ENCODE peak calls at places on chromosome 13, in six cellular contexts. One of them, this sample, is unnamed.

GRCh38 chr13:36736119-36736726 is 62.4 kb downstream of the SERTM1 start:
- DNase-seq in stimulated activated CD4-positive, alpha-beta T cell treated with anti-CD3 and anti-CD28 coated beads, Interleukin-1b, Interleukin-23, amount 100 ng/mL, for 48 hours: peak; percentile 5
- DNase-seq in coronary artery: no peak
- DNase-seq in osteoblast: peak; percentile 18
- DNase-seq in M059J: peak; percentile 46
- DNase-seq in NCI-H2107: no peak
- DNase-seq in this sample: peak; percentile 33

GRCh38 chr13:51564671-51565070 is 19.6 kb upstream of the WDFY2 start:
- DNase-seq in stimulated activated CD4-positive, alpha-beta T cell treated with anti-CD3 and anti-CD28 coated beads, Interleukin-1b, Interleukin-23, amount 100 ng/mL, for 48 hours: no peak
- DNase-seq in NCI-H2107: no peak
- DNase-seq in M059J: no peak
- DNase-seq in osteoblast: no peak
- DNase-seq in coronary artery: no peak
- DNase-seq in this sample: no peak

GRCh38 chr13:98485561-98485960 is 91.3 kb downstream of the STK24 start:
- DNase-seq in M059J: peak; percentile 11
- DNase-seq in NCI-H2107: no peak
- DNase-seq in stimulated activated CD4-positive, alpha-beta T cell treated with anti-CD3 and anti-CD28 coated beads, Interleukin-1b, Interleukin-23, amount 100 ng/mL, for 48 hours: no peak
- DNase-seq in coronary artery: no peak
- DNase-seq in osteoblast: no peak
- DNase-seq in this sample: no peak

GRCh38 chr13:21079761-21080730 is 18.7 kb upstream of the LATS2 start:
- DNase-seq in NCI-H2107: no peak
- DNase-seq in M059J: peak; percentile 88
- DNase-seq in stimulated activated CD4-positive, alpha-beta T cell treated with anti-CD3 and anti-CD28 coated beads, Interleukin-1b, Interleukin-23, amount 100 ng/mL, for 48 hours: no peak
- DNase-seq in coronary artery: no peak
- DNase-seq in osteoblast: peak; percentile 87
- DNase-seq in this sample: no peak

GRCh38 chr13:35025314-35025713 is 83.2 kb downstream of the NBEA start:
- DNase-seq in stimulated activated CD4-positive, alpha-beta T cell treated with anti-CD3 and anti-CD28 coated beads, Interleukin-1b, Interleukin-23, amount 100 ng/mL, for 48 hours: no peak
- DNase-seq in osteoblast: no peak
- DNase-seq in NCI-H2107: no peak
- DNase-seq in M059J: no peak
- DNase-seq in coronary artery: no peak
- DNase-seq in this sample: no peak

GRCh38 chr13:39516140-39516539 is 86.9 kb downstream of the LHFPL6 start:
- DNase-seq in stimulated activated CD4-positive, alpha-beta T cell treated with anti-CD3 and anti-CD28 coated beads, Interleukin-1b, Interleukin-23, amount 100 ng/mL, for 48 hours: no peak
- DNase-seq in NCI-H2107: no peak
- DNase-seq in coronary artery: no peak
- DNase-seq in M059J: peak; percentile 81
- DNase-seq in osteoblast: peak; percentile 25
- DNase-seq in this sample: no peak

GRCh38 chr13:79808475-79808874 is 327.5 kb downstream of the NDFIP2 start:
- DNase-seq in stimulated activated CD4-positive, alpha-beta T cell treated with anti-CD3 and anti-CD28 coated beads, Interleukin-1b, Interleukin-23, amount 100 ng/mL, for 48 hours: no peak
- DNase-seq in NCI-H2107: no peak
- DNase-seq in coronary artery: no peak
- DNase-seq in M059J: no peak
- DNase-seq in osteoblast: no peak
- DNase-seq in this sample: no peak

GRCh38 chr13:46648166-46648607 is 95.2 kb downstream of the LRCH1 start:
- DNase-seq in M059J: peak; percentile 7
- DNase-seq in coronary artery: no peak
- DNase-seq in stimulated activated CD4-positive, alpha-beta T cell treated with anti-CD3 and anti-CD28 coated beads, Interleukin-1b, Interleukin-23, amount 100 ng/mL, for 48 hours: no peak
- DNase-seq in osteoblast: no peak
- DNase-seq in NCI-H2107: peak; percentile 41
- DNase-seq in this sample: no peak

GRCh38 chr13:61294467-61295186 is 121.0 kb downstream of the PCDH20 start:
- DNase-seq in NCI-H2107: no peak
- DNase-seq in osteoblast: no peak
- DNase-seq in M059J: no peak
- DNase-seq in stimulated activated CD4-positive, alpha-beta T cell treated with anti-CD3 and anti-CD28 coated beads, Interleukin-1b, Interleukin-23, amount 100 ng/mL, for 48 hours: no peak
- DNase-seq in coronary artery: no peak
- DNase-seq in this sample: no peak

GRCh38 chr13:114021464-114022308 is 47.8 kb upstream of the C13orf46 start:
- DNase-seq in coronary artery: no peak
- DNase-seq in NCI-H2107: no peak
- DNase-seq in M059J: no peak
- DNase-seq in osteoblast: no peak
- DNase-seq in stimulated activated CD4-positive, alpha-beta T cell treated with anti-CD3 and anti-CD28 coated beads, Interleukin-1b, Interleukin-23, amount 100 ng/mL, for 48 hours: no peak
- DNase-seq in this sample: no peak

GRCh38 chr13:64239372-64239771 is 2823.7 kb upstream of the PCDH20 start:
- DNase-seq in osteoblast: no peak
- DNase-seq in stimulated activated CD4-positive, alpha-beta T cell treated with anti-CD3 and anti-CD28 coated beads, Interleukin-1b, Interleukin-23, amount 100 ng/mL, for 48 hours: no peak
- DNase-seq in M059J: peak; percentile 33
- DNase-seq in coronary artery: no peak
- DNase-seq in NCI-H2107: no peak
- DNase-seq in this sample: no peak

GRCh38 chr13:20465218-20465879 is 60.3 kb downstream of the CRYL1 start:
- DNase-seq in coronary artery: no peak
- DNase-seq in M059J: peak; percentile 37
- DNase-seq in NCI-H2107: peak; percentile 1
- DNase-seq in osteoblast: no peak
- DNase-seq in stimulated activated CD4-positive, alpha-beta T cell treated with anti-CD3 and anti-CD28 coated beads, Interleukin-1b, Interleukin-23, amount 100 ng/mL, for 48 hours: no peak
- DNase-seq in this sample: no peak

GRCh38 chr13:42373048-42373812 is 101.3 kb downstream of the AKAP11 start:
- DNase-seq in stimulated activated CD4-positive, alpha-beta T cell treated with anti-CD3 and anti-CD28 coated beads, Interleukin-1b, Interleukin-23, amount 100 ng/mL, for 48 hours: peak; percentile 60
- DNase-seq in coronary artery: no peak
- DNase-seq in osteoblast: no peak
- DNase-seq in NCI-H2107: no peak
- DNase-seq in M059J: no peak
- DNase-seq in this sample: no peak

GRCh38 chr13:31327157-31327556 is 127.4 kb downstream of the B3GLCT start:
- DNase-seq in NCI-H2107: no peak
- DNase-seq in coronary artery: no peak
- DNase-seq in osteoblast: no peak
- DNase-seq in stimulated activated CD4-positive, alpha-beta T cell treated with anti-CD3 and anti-CD28 coated beads, Interleukin-1b, Interleukin-23, amount 100 ng/mL, for 48 hours: no peak
- DNase-seq in M059J: no peak
- DNase-seq in this sample: no peak

GRCh38 chr13:25214371-25215252 is 42.5 kb upstream of the AMER2 start:
- DNase-seq in NCI-H2107: no peak
- DNase-seq in stimulated activated CD4-positive, alpha-beta T cell treated with anti-CD3 and anti-CD28 coated beads, Interleukin-1b, Interleukin-23, amount 100 ng/mL, for 48 hours: no peak
- DNase-seq in coronary artery: peak; percentile 55
- DNase-seq in osteoblast: no peak
- DNase-seq in M059J: peak; percentile 48
- DNase-seq in this sample: no peak

GRCh38 chr13:113547248-113547971 is 37.1 kb upstream of the TFDP1 start:
- DNase-seq in osteoblast: peak; percentile 68
- DNase-seq in stimulated activated CD4-positive, alpha-beta T cell treated with anti-CD3 and anti-CD28 coated beads, Interleukin-1b, Interleukin-23, amount 100 ng/mL, for 48 hours: no peak
- DNase-seq in coronary artery: peak; percentile 58
- DNase-seq in M059J: no peak
- DNase-seq in NCI-H2107: no peak
- DNase-seq in this sample: peak; percentile 20

GRCh38 chr13:23637813-23638212 is 67.6 kb downstream of the TNFRSF19 start:
- DNase-seq in M059J: no peak
- DNase-seq in NCI-H2107: no peak
- DNase-seq in stimulated activated CD4-positive, alpha-beta T cell treated with anti-CD3 and anti-CD28 coated beads, Interleukin-1b, Interleukin-23, amount 100 ng/mL, for 48 hours: no peak
- DNase-seq in coronary artery: no peak
- DNase-seq in osteoblast: no peak
- DNase-seq in this sample: no peak

GRCh38 chr13:26561636-26562537 is 4.4 kb downstream of the WASF3 start:
- DNase-seq in osteoblast: peak; percentile 81
- DNase-seq in stimulated activated CD4-positive, alpha-beta T cell treated with anti-CD3 and anti-CD28 coated beads, Interleukin-1b, Interleukin-23, amount 100 ng/mL, for 48 hours: no peak
- DNase-seq in coronary artery: no peak
- DNase-seq in NCI-H2107: no peak
- DNase-seq in M059J: peak; percentile 71
- DNase-seq in this sample: no peak

GRCh38 chr13:33763021-33763420 is 54.9 kb upstream of the RFC3 start:
- DNase-seq in M059J: peak; percentile 24
- DNase-seq in NCI-H2107: no peak
- DNase-seq in stimulated activated CD4-positive, alpha-beta T cell treated with anti-CD3 and anti-CD28 coated beads, Interleukin-1b, Interleukin-23, amount 100 ng/mL, for 48 hours: no peak
- DNase-seq in osteoblast: peak; percentile 54
- DNase-seq in coronary artery: no peak
- DNase-seq in this sample: no peak

GRCh38 chr13:39770514-39770913 is 115.1 kb downstream of the COG6 start:
- DNase-seq in stimulated activated CD4-positive, alpha-beta T cell treated with anti-CD3 and anti-CD28 coated beads, Interleukin-1b, Interleukin-23, amount 100 ng/mL, for 48 hours: no peak
- DNase-seq in NCI-H2107: no peak
- DNase-seq in M059J: no peak
- DNase-seq in osteoblast: no peak
- DNase-seq in coronary artery: no peak
- DNase-seq in this sample: no peak

GRCh38 chr13:95254341-95254740 is 46.9 kb downstream of the ABCC4 start:
- DNase-seq in osteoblast: no peak
- DNase-seq in M059J: peak; percentile 68
- DNase-seq in NCI-H2107: no peak
- DNase-seq in stimulated activated CD4-positive, alpha-beta T cell treated with anti-CD3 and anti-CD28 coated beads, Interleukin-1b, Interleukin-23, amount 100 ng/mL, for 48 hours: no peak
- DNase-seq in coronary artery: no peak
- DNase-seq in this sample: no peak

GRCh38 chr13:108859202-108860012 is 230.0 kb downstream of the MYO16 start:
- DNase-seq in stimulated activated CD4-positive, alpha-beta T cell treated with anti-CD3 and anti-CD28 coated beads, Interleukin-1b, Interleukin-23, amount 100 ng/mL, for 48 hours: no peak
- DNase-seq in M059J: peak; percentile 55
- DNase-seq in NCI-H2107: no peak
- DNase-seq in osteoblast: peak; percentile 1
- DNase-seq in coronary artery: no peak
- DNase-seq in this sample: no peak

GRCh38 chr13:40206241-40207109 is 460.0 kb downstream of the FOXO1 start:
- DNase-seq in stimulated activated CD4-positive, alpha-beta T cell treated with anti-CD3 and anti-CD28 coated beads, Interleukin-1b, Interleukin-23, amount 100 ng/mL, for 48 hours: peak; percentile 68
- DNase-seq in coronary artery: no peak
- DNase-seq in osteoblast: peak; percentile 89
- DNase-seq in M059J: peak; percentile 20
- DNase-seq in NCI-H2107: no peak
- DNase-seq in this sample: no peak

GRCh38 chr13:60143775-60144174 is 20.0 kb downstream of the DIAPH3 start:
- DNase-seq in stimulated activated CD4-positive, alpha-beta T cell treated with anti-CD3 and anti-CD28 coated beads, Interleukin-1b, Interleukin-23, amount 100 ng/mL, for 48 hours: no peak
- DNase-seq in coronary artery: no peak
- DNase-seq in NCI-H2107: peak; percentile 43
- DNase-seq in osteoblast: no peak
- DNase-seq in M059J: peak; percentile 48
- DNase-seq in this sample: no peak

GRCh38 chr13:107067381-107067780 is 499.4 kb upstream of the ARGLU1 start:
- DNase-seq in NCI-H2107: no peak
- DNase-seq in osteoblast: no peak
- DNase-seq in stimulated activated CD4-positive, alpha-beta T cell treated with anti-CD3 and anti-CD28 coated beads, Interleukin-1b, Interleukin-23, amount 100 ng/mL, for 48 hours: no peak
- DNase-seq in coronary artery: no peak
- DNase-seq in M059J: no peak
- DNase-seq in this sample: no peak

GRCh38 chr13:97540696-97541095 is 106.7 kb downstream of the RAP2A start:
- DNase-seq in M059J: no peak
- DNase-seq in osteoblast: no peak
- DNase-seq in stimulated activated CD4-positive, alpha-beta T cell treated with anti-CD3 and anti-CD28 coated beads, Interleukin-1b, Interleukin-23, amount 100 ng/mL, for 48 hours: no peak
- DNase-seq in coronary artery: no peak
- DNase-seq in NCI-H2107: no peak
- DNase-seq in this sample: no peak

GRCh38 chr13:98941118-98941517 is 36.7 kb downstream of the DOCK9 start:
- DNase-seq in NCI-H2107: no peak
- DNase-seq in coronary artery: no peak
- DNase-seq in osteoblast: no peak
- DNase-seq in stimulated activated CD4-positive, alpha-beta T cell treated with anti-CD3 and anti-CD28 coated beads, Interleukin-1b, Interleukin-23, amount 100 ng/mL, for 48 hours: no peak
- DNase-seq in M059J: no peak
- DNase-seq in this sample: no peak

GRCh38 chr13:56528040-56528760 is 612.5 kb upstream of the PRR20A start:
- DNase-seq in coronary artery: no peak
- DNase-seq in osteoblast: no peak
- DNase-seq in NCI-H2107: no peak
- DNase-seq in M059J: no peak
- DNase-seq in stimulated activated CD4-positive, alpha-beta T cell treated with anti-CD3 and anti-CD28 coated beads, Interleukin-1b, Interleukin-23, amount 100 ng/mL, for 48 hours: no peak
- DNase-seq in this sample: no peak

GRCh38 chr13:44768775-44769578 is 192.8 kb upstream of the TSC22D1 start:
- DNase-seq in NCI-H2107: no peak
- DNase-seq in stimulated activated CD4-positive, alpha-beta T cell treated with anti-CD3 and anti-CD28 coated beads, Interleukin-1b, Interleukin-23, amount 100 ng/mL, for 48 hours: peak; percentile 49
- DNase-seq in osteoblast: no peak
- DNase-seq in M059J: peak; percentile 6
- DNase-seq in coronary artery: no peak
- DNase-seq in this sample: no peak

GRCh38 chr13:106238690-106239089 is 296.8 kb downstream of the EFNB2 start:
- DNase-seq in coronary artery: no peak
- DNase-seq in NCI-H2107: no peak
- DNase-seq in M059J: no peak
- DNase-seq in osteoblast: no peak
- DNase-seq in stimulated activated CD4-positive, alpha-beta T cell treated with anti-CD3 and anti-CD28 coated beads, Interleukin-1b, Interleukin-23, amount 100 ng/mL, for 48 hours: no peak
- DNase-seq in this sample: no peak

GRCh38 chr13:50387124-50387581 is 371.9 kb downstream of the KCNRG start:
- DNase-seq in coronary artery: no peak
- DNase-seq in osteoblast: peak; percentile 78
- DNase-seq in M059J: peak; percentile 85
- DNase-seq in NCI-H2107: peak; percentile 47
- DNase-seq in stimulated activated CD4-positive, alpha-beta T cell treated with anti-CD3 and anti-CD28 coated beads, Interleukin-1b, Interleukin-23, amount 100 ng/mL, for 48 hours: peak; percentile 32
- DNase-seq in this sample: no peak

This sample was measured in mesothelial cell of epicardium.